ENCODE peak calls at places on chromosomes 6 and 20, in eight cellular contexts. One of them, this sample, is unnamed.
A peak's percentile ranks its signal among the peaks of the same experiment; 100 is the strongest.

GRCh38 chr20:50023116-50023802 is 40.5 kb downstream of the SNAI1 start:
- DNase-seq in germinal center: no peak
- DNase-seq in endothelial cell: no peak
- DNase-seq in NCI-H1930: no peak
- DNase-seq in ELR: no peak
- DNase-seq in epithelial cell of proximal tubule: no peak
- DNase-seq in amniotic epithelial cell: no peak
- DNase-seq in astrocyte of the spinal cord: no peak
- DNase-seq in this sample: no peak

GRCh38 chr6:47187883-47188587 is 121.7 kb downstream of the TNFRSF21 start:
- DNase-seq in endothelial cell: no peak
- DNase-seq in ELR: no peak
- DNase-seq in germinal center: no peak
- DNase-seq in astrocyte of the spinal cord: peak; percentile 45
- DNase-seq in NCI-H1930: no peak
- DNase-seq in epithelial cell of proximal tubule: no peak
- DNase-seq in amniotic epithelial cell: no peak
- DNase-seq in this sample: no peak

GRCh38 chr20:26169506-26169905 is 472.9 kb upstream of the ZNF337 start:
- DNase-seq in ELR: peak; percentile 72
- DNase-seq in amniotic epithelial cell: peak; percentile 30
- DNase-seq in endothelial cell: no peak
- DNase-seq in NCI-H1930: no peak
- DNase-seq in germinal center: no peak
- DNase-seq in astrocyte of the spinal cord: peak; percentile 46
- DNase-seq in epithelial cell of proximal tubule: no peak
- DNase-seq in this sample: peak; percentile 22

GRCh38 chr6:75296811-75297779 is 12.5 kb upstream of the TMEM30A start:
- DNase-seq in ELR: peak; percentile 76
- DNase-seq in epithelial cell of proximal tubule: no peak
- DNase-seq in germinal center: peak; percentile 39
- DNase-seq in astrocyte of the spinal cord: peak; percentile 77
- DNase-seq in endothelial cell: no peak
- DNase-seq in NCI-H1930: peak; percentile 51
- DNase-seq in amniotic epithelial cell: peak; percentile 59
- DNase-seq in this sample: peak; percentile 69

GRCh38 chr20:32522775-32523612 is 62.1 kb downstream of the NOL4L start:
- DNase-seq in astrocyte of the spinal cord: no peak
- DNase-seq in ELR: peak; percentile 79
- DNase-seq in epithelial cell of proximal tubule: no peak
- DNase-seq in amniotic epithelial cell: peak; percentile 44
- DNase-seq in germinal center: no peak
- DNase-seq in NCI-H1930: no peak
- DNase-seq in endothelial cell: no peak
- DNase-seq in this sample: peak; percentile 93

GRCh38 chr6:39453236-39453635 is 130.7 kb upstream of the KCNK16 start:
- DNase-seq in endothelial cell: no peak
- DNase-seq in epithelial cell of proximal tubule: peak; percentile 32
- DNase-seq in astrocyte of the spinal cord: peak; percentile 18
- DNase-seq in germinal center: no peak
- DNase-seq in amniotic epithelial cell: no peak
- DNase-seq in NCI-H1930: no peak
- DNase-seq in ELR: no peak
- DNase-seq in this sample: no peak

GRCh38 chr6:15464211-15464725 is 198.6 kb downstream of the DTNBP1 start:
- DNase-seq in astrocyte of the spinal cord: no peak
- DNase-seq in endothelial cell: peak; percentile 40
- DNase-seq in germinal center: peak; percentile 25
- DNase-seq in amniotic epithelial cell: no peak
- DNase-seq in epithelial cell of proximal tubule: no peak
- DNase-seq in ELR: peak; percentile 44
- DNase-seq in NCI-H1930: no peak
- DNase-seq in this sample: no peak

GRCh38 chr6:46053034-46053933 is 37.6 kb upstream of the CLIC5 start:
- DNase-seq in astrocyte of the spinal cord: no peak
- DNase-seq in ELR: no peak
- DNase-seq in NCI-H1930: no peak
- DNase-seq in germinal center: no peak
- DNase-seq in amniotic epithelial cell: no peak
- DNase-seq in endothelial cell: no peak
- DNase-seq in epithelial cell of proximal tubule: peak; percentile 19
- DNase-seq in this sample: peak; percentile 51

GRCh38 chr20:59006864-59007757 is at the start of gene CTSZ:
- DNase-seq in endothelial cell: peak; percentile 60
- DNase-seq in astrocyte of the spinal cord: no peak
- DNase-seq in NCI-H1930: no peak
- DNase-seq in amniotic epithelial cell: peak; percentile 17
- DNase-seq in epithelial cell of proximal tubule: no peak
- DNase-seq in ELR: peak; percentile 65
- DNase-seq in germinal center: peak; percentile 77
- DNase-seq in this sample: peak; percentile 51

GRCh38 chr20:58072695-58073671 is 155.5 kb downstream of the ANKRD60 start:
- DNase-seq in epithelial cell of proximal tubule: no peak
- DNase-seq in endothelial cell: no peak
- DNase-seq in germinal center: no peak
- DNase-seq in NCI-H1930: no peak
- DNase-seq in amniotic epithelial cell: no peak
- DNase-seq in astrocyte of the spinal cord: no peak
- DNase-seq in ELR: no peak
- DNase-seq in this sample: no peak

GRCh38 chr6:64383277-64383676 is 747.7 kb downstream of the PHF3 start:
- DNase-seq in endothelial cell: no peak
- DNase-seq in astrocyte of the spinal cord: no peak
- DNase-seq in epithelial cell of proximal tubule: peak; percentile 42
- DNase-seq in amniotic epithelial cell: peak; percentile 27
- DNase-seq in NCI-H1930: no peak
- DNase-seq in germinal center: no peak
- DNase-seq in ELR: no peak
- DNase-seq in this sample: no peak

GRCh38 chr20:38748863-38749153 is 548 bp downstream of the ACTR5 start:
- DNase-seq in astrocyte of the spinal cord: no peak
- DNase-seq in ELR: peak; percentile 32
- DNase-seq in NCI-H1930: no peak
- DNase-seq in endothelial cell: no peak
- DNase-seq in germinal center: peak; percentile 51
- DNase-seq in amniotic epithelial cell: no peak
- DNase-seq in epithelial cell of proximal tubule: no peak
- DNase-seq in this sample: no peak

GRCh38 chr6:69880570-69880969 is 14.2 kb downstream of the COL19A1 start:
- DNase-seq in astrocyte of the spinal cord: no peak
- DNase-seq in NCI-H1930: no peak
- DNase-seq in amniotic epithelial cell: no peak
- DNase-seq in ELR: peak; percentile 24
- DNase-seq in germinal center: peak; percentile 7
- DNase-seq in endothelial cell: no peak
- DNase-seq in epithelial cell of proximal tubule: no peak
- DNase-seq in this sample: no peak

GRCh38 chr20:24699321-24700165 is 230.1 kb downstream of the SYNDIG1 start:
- DNase-seq in astrocyte of the spinal cord: no peak
- DNase-seq in endothelial cell: no peak
- DNase-seq in germinal center: no peak
- DNase-seq in NCI-H1930: no peak
- DNase-seq in ELR: no peak
- DNase-seq in amniotic epithelial cell: no peak
- DNase-seq in epithelial cell of proximal tubule: no peak
- DNase-seq in this sample: no peak

GRCh38 chr6:124607119-124607627 is 355.1 kb upstream of the RNF217 start:
- DNase-seq in ELR: no peak
- DNase-seq in NCI-H1930: no peak
- DNase-seq in germinal center: no peak
- DNase-seq in endothelial cell: no peak
- DNase-seq in astrocyte of the spinal cord: no peak
- DNase-seq in epithelial cell of proximal tubule: no peak
- DNase-seq in amniotic epithelial cell: no peak
- DNase-seq in this sample: no peak

GRCh38 chr6:152863618-152864326 is 113.2 kb downstream of the VIP start:
- DNase-seq in epithelial cell of proximal tubule: peak; percentile 29
- DNase-seq in endothelial cell: peak; percentile 68
- DNase-seq in germinal center: peak; percentile 22
- DNase-seq in astrocyte of the spinal cord: peak; percentile 74
- DNase-seq in NCI-H1930: no peak
- DNase-seq in ELR: peak; percentile 70
- DNase-seq in amniotic epithelial cell: peak; percentile 65
- DNase-seq in this sample: peak; percentile 83

This sample was measured in myocyte.